ENCODE peak calls at places on chromosomes 12 and 14, in nine cellular contexts. M, C, B, W, L, R, K, P and A are unnamed samples.

GRCh38 chr12:69467400-69467799 is 2.8 kb upstream of the FRS2 start:
- DNase-seq in M (no peak), C (no peak), B (no peak), W (no peak), L (no peak), R (no peak), K (no peak), P (no peak), A (no peak)

GRCh38 chr12:107667464-107667863 is 18.1 kb upstream of the PWP1 start:
- DNase-seq in M (no peak), C (no peak), B (no peak), W (no peak), L (no peak), R (no peak), K (no peak), P (no peak), A (no peak)

GRCh38 chr14:75979641-75980422 is 2.0 kb downstream of the TGFB3 start:
- DNase-seq in M (no peak), C (no peak), B (peak; percentile 72), W (peak; percentile 16), L (no peak), R (no peak), K (no peak), P (peak; percentile 34), A (no peak)

GRCh38 chr12:47870175-47870781 is 34.5 kb downstream of the VDR start:
- DNase-seq in M (peak; percentile 58), C (peak; percentile 76), B (no peak), W (peak; percentile 62), L (peak; percentile 29), R (peak; percentile 91), K (peak; percentile 48), P (peak; percentile 59), A (no peak)

GRCh38 chr12:69985656-69986055 is 160.6 kb downstream of the MYRFL start:
- DNase-seq in M (peak; percentile 58), C (no peak), B (no peak), W (peak; percentile 63), L (no peak), R (peak; percentile 91), K (no peak), P (no peak), A (no peak)

GRCh38 chr14:86423212-86423611 is 893.3 kb downstream of the FLRT2 start:
- DNase-seq in M (no peak), C (no peak), B (no peak), W (no peak), L (no peak), R (no peak), K (no peak), P (no peak), A (no peak)

GRCh38 chr14:102759416-102759815 is 17.8 kb upstream of the TRAF3 start:
- DNase-seq in M (peak; percentile 55), C (no peak), B (no peak), W (no peak), L (no peak), R (no peak), K (no peak), P (peak; percentile 26), A (no peak)

GRCh38 chr14:75041613-75042012 is 9.7 kb downstream of the MLH3 start:
- DNase-seq in M (no peak), C (no peak), B (no peak), W (peak; percentile 46), L (no peak), R (no peak), K (no peak), P (no peak), A (no peak)

GRCh38 chr12:3752096-3752709 is 706 bp downstream of the CRACR2A start:
- DNase-seq in M (no peak), C (no peak), B (peak; percentile 74), W (peak; percentile 63), L (peak; percentile 37), R (peak; percentile 45), K (no peak), P (peak; percentile 60), A (peak; percentile 62)

GRCh38 chr12:7013101-7013500 is 5.2 kb downstream of the LPCAT3 start:
- DNase-seq in M (no peak), C (no peak), B (no peak), W (no peak), L (no peak), R (no peak), K (no peak), P (no peak), A (no peak)
- H3K4me3 ChIP-seq in M (no peak overlapping the region), C (no peak overlapping the region), B (no peak overlapping the region), W (no peak overlapping the region), L (no peak overlapping the region), R (no peak overlapping the region), K (no peak overlapping the region), P (no peak overlapping the region), A (no peak overlapping the region)

DNA sequence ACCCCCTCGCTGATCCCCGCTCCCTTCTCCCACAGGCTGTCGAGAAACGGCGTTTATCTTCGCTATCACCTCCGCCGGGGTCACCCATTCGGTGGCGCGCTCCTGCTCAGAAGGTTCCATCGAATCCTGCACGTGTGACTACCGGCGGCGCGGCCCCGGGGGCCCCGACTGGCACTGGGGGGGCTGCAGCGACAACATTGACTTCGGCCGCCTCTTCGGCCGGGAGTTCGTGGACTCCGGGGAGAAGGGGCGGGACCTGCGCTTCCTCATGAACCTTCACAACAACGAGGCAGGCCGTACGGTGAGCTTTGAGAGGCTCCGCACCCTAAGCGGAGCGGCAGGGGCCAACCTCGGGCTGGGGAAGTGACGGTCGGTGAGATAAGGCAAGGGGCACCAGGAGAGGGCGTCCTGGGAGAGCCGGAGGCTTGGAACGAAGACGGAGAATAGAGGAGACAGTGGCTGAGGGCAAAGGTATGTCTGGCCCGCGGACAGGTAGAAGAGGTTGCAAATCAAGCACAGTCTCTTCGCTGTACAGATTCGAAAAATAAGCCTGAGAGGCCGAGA is 2.3 kb downstream of the WNT1 start:
- DNase-seq in M (peak; percentile 31), C (no peak), B (no peak), W (peak; percentile 53), L (no peak), R (peak; percentile 94), K (no peak), P (no peak), A (no peak)
- TF ChIP-seq CTCF in M (no peak), C (no peak), B (no peak), W (no peak), L (no peak), R (peak; percentile 60), K (no peak), P (no peak), A (no peak)

DNA sequence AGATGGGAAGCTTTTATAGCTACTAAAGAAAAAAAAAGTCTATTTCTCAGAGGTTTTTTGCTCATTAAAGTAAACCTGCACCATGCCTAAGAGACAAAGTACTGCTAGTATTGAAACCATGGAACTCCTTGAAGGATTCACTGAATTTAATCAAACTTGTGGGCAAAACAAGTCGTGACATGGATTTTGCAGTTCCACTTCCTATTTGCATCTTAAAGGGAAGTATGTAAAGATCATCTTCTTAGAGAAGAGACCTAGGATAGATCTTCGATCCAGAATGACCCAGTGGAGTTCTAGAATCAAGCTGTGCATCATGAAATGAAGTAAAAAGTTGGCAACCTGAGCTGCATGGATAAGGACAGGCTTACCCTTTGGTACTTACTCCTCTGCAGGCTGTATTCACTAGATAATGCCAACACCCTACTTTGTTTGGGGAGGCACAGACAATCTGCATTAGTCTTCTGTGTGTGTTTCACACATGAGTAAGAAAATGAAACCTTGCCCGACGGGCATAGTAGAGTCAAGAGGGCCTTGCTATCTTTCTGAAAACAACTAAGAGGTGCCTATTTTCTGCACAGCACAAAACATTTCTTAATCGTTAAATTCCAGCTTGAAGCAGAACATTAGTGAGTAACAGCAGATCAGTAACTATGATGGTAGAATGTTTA is 1.9 kb downstream of the GNG2 start:
- DNase-seq in M (no peak), C (no peak), B (no peak), W (no peak), L (no peak), R (no peak), K (no peak), P (no peak), A (no peak)
- H3K4me3 ChIP-seq in M (peak overlapping the region; percentile 72), C (peak overlapping the region; percentile 40), B (no peak overlapping the region), W (peak overlapping the region; percentile 59), L (peak overlapping the region; percentile 36), R (peak overlapping the region; percentile 89), K (peak overlapping the region; percentile 7), P (peak overlapping the region; percentile 68), A (peak overlapping the region; percentile 69)

GRCh38 chr14:58362798-58363412 is 32.8 kb upstream of the TOMM20L start:
- DNase-seq in M (no peak), C (no peak), B (no peak), W (no peak), L (peak; percentile 45), R (no peak), K (no peak), P (peak; percentile 37), A (no peak)
- TF ChIP-seq CTCF in M (peak; percentile 57), C (peak; percentile 15), B (peak; percentile 27), W (peak; percentile 10), L (peak; percentile 40), R (peak; percentile 57), K (peak; percentile 27), P (no peak), A (peak; percentile 23)

GRCh38 chr12:10211975-10212622 is 578 bp upstream of the GABARAPL1 start:
- DNase-seq in M (peak; percentile 89), C (peak; percentile 99), B (peak; percentile 99), W (peak; percentile 98), L (peak; percentile 99), R (peak; percentile 99), K (peak; percentile 97), P (peak; percentile 99), A (no peak)
- H3K4me3 ChIP-seq in M (peak overlapping the region; percentile 76), C (peak overlapping the region; percentile 98), B (no peak overlapping the region), W (peak overlapping the region; percentile 84), L (peak overlapping the region; percentile 99), R (peak overlapping the region; percentile 95), K (peak overlapping the region; percentile 90), P (peak overlapping the region; percentile 90), A (peak overlapping the region; percentile 67)